ENCODE peak calls at places on chromosomes 12 and 14, in ten cellular contexts. T is mammary epithelial cell, Z is thoracic aorta, F is adrenal gland, B is trophoblast cell, O is endodermal cell, Y is AG04450, H is cardiac muscle cell, L is heart left ventricle, M is IMR-90. V is an unnamed sample.

GRCh38 chr12:57864811-57865751 is 18.6 kb upstream of the CTDSP2 start:
- DNase-seq in T (peak; percentile 74), Z (peak; percentile 69), F (peak; percentile 86), B (peak; percentile 46), O (peak; percentile 89), Y (no peak), H (peak; percentile 92), L (peak; percentile 80), M (peak; percentile 77), V (peak; percentile 86)

GRCh38 chr12:57863676-57864075 is 17.1 kb upstream of the CTDSP2 start:
- DNase-seq in T (no peak), Z (no peak), F (no peak), B (no peak), O (no peak), Y (no peak), H (no peak), L (no peak), M (no peak), V (no peak)

GRCh38 chr12:75750950-75751349 is 239.5 kb upstream of the KRR1 start:
- DNase-seq in T (no peak), Z (no peak), F (no peak), B (no peak), O (no peak), Y (peak; percentile 70), H (peak; percentile 75), L (no peak), M (peak; percentile 89), V (no peak)

GRCh38 chr12:27219693-27220056 is 24.4 kb upstream of the STK38L start:
- DNase-seq in T (no peak), Z (no peak), F (no peak), B (no peak), O (no peak), Y (no peak), H (no peak), L (no peak), M (no peak), V (no peak)

GRCh38 chr12:96117460-96117859 is 76.7 kb upstream of the ELK3 start:
- DNase-seq in T (no peak), Z (no peak), F (no peak), B (no peak), O (no peak), Y (no peak), H (no peak), L (no peak), M (no peak), V (no peak)

GRCh38 chr12:211142-211465 is 2.9 kb downstream of the SLC6A12 start:
- DNase-seq in T (no peak), Z (no peak), F (no peak), B (no peak), O (no peak), Y (no peak), H (no peak), L (no peak), M (no peak), V (no peak)

GRCh38 chr14:92507174-92507768 is 6.3 kb upstream of the RIN3 start:
- DNase-seq in T (peak; percentile 12), Z (no peak), F (no peak), B (no peak), O (no peak), Y (no peak), H (no peak), L (no peak), M (no peak), V (no peak)

GRCh38 chr14:104137297-104138097 is 890 bp upstream of the KIF26A start:
- DNase-seq in T (no peak), Z (no peak), F (peak; percentile 63), B (peak; percentile 42), O (peak; percentile 95), Y (no peak), H (peak; percentile 42), L (peak; percentile 78), M (peak; percentile 4), V (peak; percentile 69)

DNA sequence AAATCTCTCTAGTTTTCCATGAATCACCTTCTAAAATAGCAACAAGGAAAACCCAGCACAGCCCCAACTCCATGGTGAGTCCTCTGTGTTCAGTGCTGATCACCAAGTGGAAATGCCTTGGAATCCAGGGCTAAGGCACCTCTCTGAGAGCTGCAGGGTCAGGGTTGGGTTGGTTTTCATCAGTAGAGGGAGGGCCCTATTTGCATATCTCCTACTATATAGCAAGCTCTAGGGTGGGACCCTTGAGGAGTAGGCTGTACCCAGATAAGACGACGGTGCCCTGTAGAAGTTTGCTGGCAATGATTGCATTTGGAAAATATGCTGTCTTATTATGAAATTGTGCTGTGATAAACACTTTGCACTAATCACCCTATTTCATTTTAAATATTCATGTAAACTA is 1011.8 kb downstream of the TMEM121 start:
- DNase-seq in T (no peak), Z (no peak), F (no peak), B (no peak), O (no peak), Y (no peak), H (no peak), L (no peak), M (no peak), V (no peak)
- H3K9me3 ChIP-seq in T (peaks cover 4% of the 10 kb centered on the region), Z (no peaks in the 10 kb centered on the region), F (no peaks in the 10 kb centered on the region), B (peaks cover 14% of the 10 kb centered on the region), O (peaks cover 68% of the 10 kb centered on the region), Y (peaks cover 23% of the 10 kb centered on the region), H (no peaks in the 10 kb centered on the region), L (no peaks in the 10 kb centered on the region), M (peaks cover 8% of the 10 kb centered on the region), V (no peaks in the 10 kb centered on the region)

GRCh38 chr14:90426663-90427062 is 29.8 kb downstream of the CALM1 start:
- DNase-seq in T (no peak), Z (no peak), F (peak; percentile 60), B (no peak), O (no peak), Y (no peak), H (peak; percentile 90), L (peak; percentile 58), M (no peak), V (peak; percentile 66)

GRCh38 chr14:90429764-90430163 is 32.9 kb downstream of the CALM1 start:
- DNase-seq in T (no peak), Z (no peak), F (no peak), B (no peak), O (no peak), Y (no peak), H (no peak), L (no peak), M (no peak), V (no peak)

GRCh38 chr14:90428676-90429075 is 31.8 kb downstream of the CALM1 start:
- DNase-seq in T (no peak), Z (no peak), F (no peak), B (no peak), O (no peak), Y (no peak), H (no peak), L (no peak), M (no peak), V (no peak)

GRCh38 chr14:90429236-90429635 is 32.4 kb downstream of the CALM1 start:
- DNase-seq in T (no peak), Z (no peak), F (no peak), B (no peak), O (no peak), Y (no peak), H (no peak), L (no peak), M (no peak), V (no peak)

GRCh38 chr14:90427848-90428426 is 31.1 kb downstream of the CALM1 start:
- DNase-seq in T (no peak), Z (no peak), F (no peak), B (no peak), O (no peak), Y (no peak), H (no peak), L (peak; percentile 48), M (no peak), V (no peak)
- H3K27ac ChIP-seq in T (no peak overlapping the region), Z (no peak overlapping the region), F (no peak overlapping the region), B (no peak overlapping the region), O (no peak overlapping the region), Y (no peak overlapping the region), H (no peak overlapping the region), L (peak overlapping the region; percentile 46), M (no peak overlapping the region), V (no peak overlapping the region)

GRCh38 chr14:84404246-84404645 is 1125.7 kb upstream of the FLRT2 start:
- DNase-seq in T (no peak), Z (no peak), F (no peak), B (no peak), O (no peak), Y (no peak), H (no peak), L (no peak), M (no peak), V (no peak)

GRCh38 chr14:84401631-84402030 is 1128.3 kb upstream of the FLRT2 start:
- DNase-seq in T (no peak), Z (no peak), F (no peak), B (no peak), O (no peak), Y (no peak), H (peak; percentile 6), L (no peak), M (no peak), V (no peak)

GRCh38 chr14:84397621-84398020 is 1132.3 kb upstream of the FLRT2 start:
- DNase-seq in T (no peak), Z (no peak), F (no peak), B (no peak), O (no peak), Y (no peak), H (no peak), L (no peak), M (no peak), V (no peak)

GRCh38 chr14:84403585-84403984 is 1126.4 kb upstream of the FLRT2 start:
- DNase-seq in T (no peak), Z (no peak), F (no peak), B (no peak), O (peak; percentile 55), Y (no peak), H (no peak), L (no peak), M (no peak), V (no peak)

DNA sequence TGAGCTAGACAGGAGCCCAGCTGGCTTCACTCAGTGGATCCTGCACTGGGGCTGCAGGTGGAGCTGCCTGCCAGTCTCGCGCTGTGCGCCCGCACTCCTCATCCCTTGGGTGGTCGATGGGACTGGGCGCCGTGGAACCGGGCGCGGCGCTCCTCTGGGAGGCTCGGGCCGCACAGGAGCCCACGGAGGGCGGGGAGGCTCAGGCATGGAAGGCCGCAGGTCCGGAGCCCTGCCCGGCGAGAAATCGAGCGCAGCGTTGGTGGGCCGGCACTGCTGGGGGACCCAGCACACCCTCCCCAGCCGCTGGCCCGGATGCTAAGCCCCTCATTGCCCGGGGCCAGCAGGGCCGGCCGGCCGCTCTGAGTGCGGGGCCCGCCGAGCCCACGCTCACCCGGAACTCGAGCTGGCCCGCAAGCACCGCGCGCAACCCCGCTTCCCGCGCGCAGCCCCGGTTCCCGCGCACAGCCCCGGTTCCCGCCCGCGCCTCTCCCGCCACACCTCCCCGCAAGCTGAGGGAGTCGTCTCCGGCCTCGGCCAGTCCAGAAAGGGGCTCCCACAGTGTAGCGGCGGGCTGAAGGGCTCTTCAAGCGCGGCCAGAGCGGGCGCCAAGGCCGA is 1130.5 kb upstream of the FLRT2 start:
- DNase-seq in T (no peak), Z (no peak), F (no peak), B (no peak), O (no peak), Y (no peak), H (no peak), L (no peak), M (no peak), V (no peak)
- H3K9me3 ChIP-seq in T (no peaks in the 10 kb centered on the region), Z (no peaks in the 10 kb centered on the region), F (no peaks in the 10 kb centered on the region), B (no peaks in the 10 kb centered on the region), O (peaks cover 10% of the 10 kb centered on the region), Y (peaks cover 7% of the 10 kb centered on the region), H (no peaks in the 10 kb centered on the region), L (no peaks in the 10 kb centered on the region), M (no peaks in the 10 kb centered on the region), V (peaks cover 2% of the 10 kb centered on the region)

DNA sequence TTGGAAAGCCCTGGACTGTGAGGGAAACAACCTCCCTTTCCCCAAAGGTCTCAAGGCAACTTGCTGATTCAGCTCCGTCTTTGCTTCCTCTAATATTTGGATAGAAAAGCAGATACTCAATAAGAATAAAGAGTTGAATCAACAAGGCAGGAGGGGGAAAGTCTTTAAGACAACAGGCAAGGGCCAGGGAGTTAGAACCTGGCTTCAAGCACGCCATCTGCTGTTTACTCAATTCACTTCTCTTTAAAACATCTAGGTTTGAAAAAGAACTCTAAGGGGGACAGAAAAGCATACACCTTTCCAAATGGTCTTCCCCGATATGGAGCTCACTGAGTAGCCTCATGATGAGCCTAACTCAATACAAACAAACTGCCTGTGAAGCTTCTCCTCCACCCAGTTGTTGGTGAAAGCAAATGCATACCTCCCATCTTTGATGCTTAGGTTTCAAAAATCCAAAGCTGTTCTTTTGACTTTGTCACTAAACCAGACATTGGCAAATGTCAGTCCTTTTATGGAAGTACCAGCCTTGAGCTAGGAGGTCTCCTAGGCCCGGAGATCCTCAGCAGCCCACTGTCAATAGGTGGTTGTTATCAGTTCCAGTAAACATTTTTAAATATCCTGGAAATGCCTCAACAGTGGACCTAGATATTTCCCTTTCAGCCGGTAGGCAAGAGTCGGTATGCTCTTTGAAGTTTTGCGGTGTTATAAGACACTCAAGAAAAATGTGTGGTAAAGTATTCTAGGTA is 76.2 kb downstream of the SAMD4A start:
- DNase-seq in T (no peak), Z (no peak), F (no peak), B (no peak), O (peak; percentile 49), Y (no peak), H (peak; percentile 57), L (no peak), M (peak; percentile 46), V (no peak)
- H3K27ac ChIP-seq in T (no peak overlapping the region), Z (peak overlapping the region; percentile 15), F (no peak overlapping the region), B (peak overlapping the region; percentile 59), O (no peak overlapping the region), Y (no peak overlapping the region), H (peak overlapping the region; percentile 58), L (no peak overlapping the region), M (peak overlapping the region; percentile 26), V (peak overlapping the region; percentile 47)

V was measured in psoas muscle.